ENCODE peak calls at places on chromosome 5, in six cellular contexts. Q is tibial nerve, R is sigmoid colon, T is A549, O is GM12878, P is ovary. I is an unnamed sample.

GRCh38 chr5:116652196-116652729 is 77.6 kb upstream of the SEMA6A start:
- DNase-seq in O (peak; percentile 85), R (peak; percentile 72), P (peak; percentile 37), T (no peak), Q (peak; percentile 80), I (no peak)

GRCh38 chr5:145848854-145849253 is 13.7 kb upstream of the PRELID2 start:
- DNase-seq in Q (no peak), P (no peak), R (no peak), O (no peak), T (no peak), I (no peak)

GRCh38 chr5:137666109-137666850 is 69.6 kb downstream of the KLHL3 start:
- DNase-seq in Q (no peak), T (no peak), R (no peak), O (peak; percentile 58), P (no peak), I (peak; percentile 35)

GRCh38 chr5:168291961-168292782 is 727 bp downstream of the WWC1 start:
- DNase-seq in R (no peak), P (no peak), O (no peak), Q (no peak), T (no peak), I (no peak)

GRCh38 chr5:34656001-34656699 is at the start of gene RAI14:
- DNase-seq in O (no peak), R (peak; percentile 94), T (peak; percentile 89), Q (peak; percentile 62), P (peak; percentile 85), I (peak; percentile 83)

GRCh38 chr5:172973127-172973916 is 10.2 kb upstream of the ATP6V0E1 start:
- DNase-seq in Q (no peak), O (no peak), R (no peak), P (no peak), T (no peak), I (no peak)

GRCh38 chr5:59296317-59297264 is 596.9 kb downstream of the PDE4D start:
- DNase-seq in P (no peak), R (no peak), T (peak; percentile 52), Q (no peak), O (no peak), I (no peak)

GRCh38 chr5:77076961-77077820 is 9.9 kb downstream of the ZBED3 start:
- DNase-seq in P (peak; percentile 76), O (no peak), T (peak; percentile 75), Q (peak; percentile 57), R (peak; percentile 83), I (peak; percentile 79)

GRCh38 chr5:157197088-157197487 is 16.4 kb downstream of the ITK start:
- DNase-seq in O (no peak), P (no peak), R (no peak), Q (no peak), T (no peak), I (no peak)

GRCh38 chr5:93790401-93790800 is 49.0 kb upstream of the POU5F2 start:
- DNase-seq in Q (no peak), R (no peak), P (no peak), O (no peak), T (no peak), I (no peak)

GRCh38 chr5:124706041-124706440 is 40.4 kb downstream of the ZNF608 start:
- DNase-seq in Q (no peak), T (no peak), O (no peak), P (no peak), R (no peak), I (no peak)

GRCh38 chr5:124705577-124705976 is 40.9 kb downstream of the ZNF608 start:
- DNase-seq in Q (no peak), R (no peak), O (no peak), P (no peak), T (no peak), I (no peak)

GRCh38 chr5:124707516-124707915 is 38.9 kb downstream of the ZNF608 start:
- DNase-seq in Q (no peak), P (no peak), T (no peak), O (no peak), R (no peak), I (no peak)

GRCh38 chr5:124704594-124705284 is 41.7 kb downstream of the ZNF608 start:
- DNase-seq in O (peak; percentile 76), R (no peak), P (no peak), Q (no peak), T (no peak), I (no peak)

GRCh38 chr5:124706729-124707361 is 39.6 kb downstream of the ZNF608 start:
- DNase-seq in R (no peak), Q (peak; percentile 13), T (no peak), O (no peak), P (peak; percentile 44), I (peak; percentile 52)
- H3K4me1 ChIP-seq in R (peaks cover 72% of the 10 kb centered on the region), Q (peaks cover 50% of the 10 kb centered on the region), T (no peaks in the 10 kb centered on the region), O (peaks cover 61% of the 10 kb centered on the region), P (peaks cover 7% of the 10 kb centered on the region), I (peaks cover 30% of the 10 kb centered on the region)

GRCh38 chr5:12177225-12177624 is 273.0 kb upstream of the CTNND2 start:
- DNase-seq in T (no peak), P (no peak), Q (no peak), R (no peak), O (no peak), I (no peak)

GRCh38 chr5:12177851-12178250 is 273.6 kb upstream of the CTNND2 start:
- DNase-seq in Q (no peak), P (no peak), T (no peak), R (no peak), O (no peak), I (no peak)

GRCh38 chr5:12182988-12183387 is 278.7 kb upstream of the CTNND2 start:
- DNase-seq in P (no peak), Q (no peak), T (no peak), R (no peak), O (no peak), I (no peak)
- TF ChIP-seq EP300 in P (no peak), Q (no peak), T (no peak), R (no peak), O (no peak), I (no peak)

GRCh38 chr5:1763548-1763911 is 36.1 kb downstream of the MRPL36 start:
- DNase-seq in R (peak; percentile 60), P (peak; percentile 35), Q (peak; percentile 38), T (peak; percentile 72), O (no peak), I (no peak)
- TF ChIP-seq CTCF in R (no peak), P (no peak), Q (peak; percentile 28), T (peak; percentile 61), O (peak; percentile 69), I (no peak)

GRCh38 chr5:133244242-133244641 is 192.4 kb downstream of the HSPA4 start:
- DNase-seq in R (no peak), T (no peak), Q (no peak), P (no peak), O (no peak), I (no peak)
- H3K4me1 ChIP-seq in R (no peaks in the 10 kb centered on the region), T (peaks cover 77% of the 10 kb centered on the region), Q (no peaks in the 10 kb centered on the region), P (no peaks in the 10 kb centered on the region), O (peaks cover 44% of the 10 kb centered on the region), I (no peaks in the 10 kb centered on the region)

GRCh38 chr5:31638748-31639418 is at the start of gene PDZD2:
- DNase-seq in O (peak; percentile 17), P (peak; percentile 85), Q (peak; percentile 68), R (peak; percentile 84), T (peak; percentile 76), I (peak; percentile 58)
- TF ChIP-seq EP300 in O (no peak), P (no peak), Q (no peak), R (no peak), T (no peak), I (no peak)

GRCh38 chr5:60883229-60883628 is 39.2 kb upstream of the ELOVL7 start:
- DNase-seq in R (no peak), Q (no peak), P (no peak), T (peak; percentile 36), O (no peak), I (no peak)
- TF ChIP-seq CTCF in R (no peak), Q (no peak), P (no peak), T (peak; percentile 57), O (peak; percentile 50), I (no peak)

GRCh38 chr5:98789029-98789428 is 15.6 kb downstream of the RGMB start:
- DNase-seq in T (no peak), O (no peak), Q (no peak), R (no peak), P (no peak), I (no peak)
- H3K4me1 ChIP-seq in T (no peaks in the 10 kb centered on the region), O (no peaks in the 10 kb centered on the region), Q (peaks cover 70% of the 10 kb centered on the region), R (peaks cover 36% of the 10 kb centered on the region), P (peaks cover 13% of the 10 kb centered on the region), I (peaks cover 86% of the 10 kb centered on the region)

DNA sequence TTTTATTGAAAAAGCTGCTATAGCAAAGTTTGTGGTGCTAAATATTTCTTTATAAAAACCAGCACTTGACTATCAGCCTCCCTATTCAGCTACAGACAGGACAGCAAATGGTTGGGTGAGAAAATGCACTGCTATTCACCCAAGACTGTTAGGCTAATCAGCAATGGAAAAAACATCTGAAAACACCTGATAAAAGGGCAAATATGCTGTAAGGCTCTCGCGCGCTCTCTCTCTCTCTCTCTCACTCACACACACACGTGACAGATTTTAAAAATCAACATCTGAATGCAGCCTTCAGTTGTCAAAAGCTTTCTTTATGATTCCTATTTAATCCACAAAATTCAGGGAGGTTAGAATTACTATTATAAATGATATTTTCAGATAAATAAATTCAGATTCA is 80.2 kb downstream of the HTR4 start:
- DNase-seq in R (no peak), P (no peak), O (no peak), Q (no peak), T (no peak), I (no peak)
- TF ChIP-seq EP300 in R (no peak), P (no peak), O (no peak), Q (no peak), T (no peak), I (no peak)

GRCh38 chr5:149781612-149782011 is 51.5 kb downstream of the PPARGC1B start:
- DNase-seq in Q (no peak), O (no peak), T (no peak), R (no peak), P (no peak), I (no peak)

GRCh38 chr5:149780043-149780737 is 50.1 kb downstream of the PPARGC1B start:
- DNase-seq in O (no peak), T (no peak), Q (no peak), P (no peak), R (no peak), I (no peak)

GRCh38 chr5:149777382-149777781 is 47.3 kb downstream of the PPARGC1B start:
- DNase-seq in R (peak; percentile 95), P (no peak), Q (no peak), T (no peak), O (no peak), I (no peak)

GRCh38 chr5:149776376-149777305 is 46.5 kb downstream of the PPARGC1B start:
- DNase-seq in R (no peak), P (no peak), O (peak; percentile 41), T (no peak), Q (no peak), I (peak; percentile 62)

DNA sequence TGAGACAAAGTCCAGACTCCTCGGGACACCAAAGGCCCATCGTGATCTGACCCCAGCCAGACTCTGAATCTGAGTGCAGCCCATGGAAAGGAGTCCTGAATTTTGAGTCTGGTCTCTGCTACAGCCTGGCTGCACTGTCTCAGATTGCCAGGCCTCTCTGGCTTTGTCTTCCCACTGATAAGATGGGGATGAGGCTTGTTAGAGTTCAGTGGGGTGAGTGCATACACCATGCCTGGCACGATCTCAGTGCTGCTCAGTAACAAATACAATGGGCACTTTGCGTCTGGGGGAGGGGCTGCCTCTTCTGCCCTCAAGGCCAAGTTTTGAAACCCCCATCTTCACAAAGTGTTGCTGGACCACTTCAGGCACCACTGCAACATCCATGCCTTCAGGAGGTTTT is 49.0 kb downstream of the PPARGC1B start:
- DNase-seq in P (no peak), T (no peak), O (no peak), R (no peak), Q (no peak), I (no peak)
- TF ChIP-seq CTCF in P (no peak), T (no peak), O (no peak), R (no peak), Q (no peak), I (no peak)

GRCh38 chr5:91025449-91025848 is 357.7 kb downstream of the ARRDC3 start:
- DNase-seq in Q (no peak), P (no peak), O (no peak), R (no peak), T (no peak), I (no peak)
- H3K4me1 ChIP-seq in Q (no peaks in the 10 kb centered on the region), P (no peaks in the 10 kb centered on the region), O (no peaks in the 10 kb centered on the region), R (peaks cover 67% of the 10 kb centered on the region), T (peaks cover 40% of the 10 kb centered on the region), I (peaks cover 41% of the 10 kb centered on the region)